ENCODE peak calls at places on chromosome 9, in four cellular contexts. One of them, this sample, is unnamed.

GRCh38 chr9:98159790-98160189 is 32.6 kb downstream of the CORO2A start:
- DNase-seq in fibroblast of lung: no peak
- DNase-seq in mammary epithelial cell: no peak
- DNase-seq in astrocyte: no peak
- DNase-seq in this sample: no peak

GRCh38 chr9:6910032-6910431 is 152.3 kb downstream of the KDM4C start:
- DNase-seq in fibroblast of lung: peak
- DNase-seq in mammary epithelial cell: no peak
- DNase-seq in astrocyte: no peak
- DNase-seq in this sample: no peak

GRCh38 chr9:113808391-113809191 is 67.5 kb upstream of the ZNF618 start:
- DNase-seq in fibroblast of lung: peak
- DNase-seq in mammary epithelial cell: peak
- DNase-seq in astrocyte: peak
- DNase-seq in this sample: peak

GRCh38 chr9:132201139-132201538 is 39.3 kb downstream of the NTNG2 start:
- DNase-seq in fibroblast of lung: no peak
- DNase-seq in mammary epithelial cell: no peak
- DNase-seq in astrocyte: no peak
- DNase-seq in this sample: no peak

GRCh38 chr9:122379340-122379739 is 8.5 kb downstream of the PTGS1 start:
- DNase-seq in fibroblast of lung: no peak
- DNase-seq in mammary epithelial cell: no peak
- DNase-seq in astrocyte: no peak
- DNase-seq in this sample: no peak

GRCh38 chr9:5360341-5360740 is 20.7 kb upstream of the RLN1 start:
- DNase-seq in fibroblast of lung: no peak
- DNase-seq in mammary epithelial cell: no peak
- DNase-seq in astrocyte: no peak
- DNase-seq in this sample: no peak

GRCh38 chr9:88326936-88327335 is 61.3 kb upstream of the SPIN1 start:
- DNase-seq in fibroblast of lung: no peak
- DNase-seq in mammary epithelial cell: no peak
- DNase-seq in astrocyte: no peak
- DNase-seq in this sample: no peak

GRCh38 chr9:69940668-69941067 is 103.0 kb upstream of the MAMDC2 start:
- DNase-seq in fibroblast of lung: no peak
- DNase-seq in mammary epithelial cell: no peak
- DNase-seq in astrocyte: no peak
- DNase-seq in this sample: no peak

GRCh38 chr9:12640021-12640587 is 53.1 kb upstream of the TYRP1 start:
- DNase-seq in fibroblast of lung: peak
- DNase-seq in mammary epithelial cell: peak
- DNase-seq in astrocyte: peak
- DNase-seq in this sample: peak

GRCh38 chr9:34370970-34371880 is 5.5 kb downstream of the MYORG start:
- DNase-seq in fibroblast of lung: peak
- DNase-seq in mammary epithelial cell: no peak
- DNase-seq in astrocyte: no peak
- DNase-seq in this sample: no peak

GRCh38 chr9:84667571-84668203 is 1.8 kb upstream of the NTRK2 start:
- DNase-seq in fibroblast of lung: peak
- DNase-seq in mammary epithelial cell: peak
- DNase-seq in astrocyte: peak
- DNase-seq in this sample: no peak

GRCh38 chr9:69131682-69132081 is 42.4 kb upstream of the TJP2 start:
- DNase-seq in fibroblast of lung: peak
- DNase-seq in mammary epithelial cell: peak
- DNase-seq in astrocyte: peak
- DNase-seq in this sample: peak

GRCh38 chr9:129030191-129030590 is 2.1 kb upstream of the SH3GLB2 start:
- DNase-seq in fibroblast of lung: no peak
- DNase-seq in mammary epithelial cell: peak
- DNase-seq in astrocyte: no peak
- DNase-seq in this sample: no peak

GRCh38 chr9:72586388-72587160 is 65.2 kb downstream of the TMC1 start:
- DNase-seq in fibroblast of lung: peak
- DNase-seq in mammary epithelial cell: peak
- DNase-seq in astrocyte: peak
- DNase-seq in this sample: peak
- TF ChIP-seq CTCF in fibroblast of lung: peak
- TF ChIP-seq CTCF in mammary epithelial cell: peak
- TF ChIP-seq CTCF in astrocyte: no peak
- TF ChIP-seq CTCF in this sample: peak

GRCh38 chr9:136287960-136288753 is 15.7 kb downstream of the CCDC187 start:
- DNase-seq in fibroblast of lung: no peak
- DNase-seq in mammary epithelial cell: no peak
- DNase-seq in astrocyte: no peak
- DNase-seq in this sample: no peak
- H3K4me3 ChIP-seq in fibroblast of lung: no peak
- H3K4me3 ChIP-seq in mammary epithelial cell: no peak
- H3K4me3 ChIP-seq in astrocyte: no peak
- H3K4me3 ChIP-seq in this sample: no peak

GRCh38 chr9:111148994-111149759 is 110.9 kb upstream of the LPAR1 start:
- DNase-seq in fibroblast of lung: no peak
- DNase-seq in mammary epithelial cell: no peak
- DNase-seq in astrocyte: no peak
- DNase-seq in this sample: no peak

GRCh38 chr9:111152614-111153013 is 114.3 kb upstream of the LPAR1 start:
- DNase-seq in fibroblast of lung: no peak
- DNase-seq in mammary epithelial cell: no peak
- DNase-seq in astrocyte: no peak
- DNase-seq in this sample: no peak

GRCh38 chr9:111150241-111150640 is 112.0 kb upstream of the LPAR1 start:
- DNase-seq in fibroblast of lung: no peak
- DNase-seq in mammary epithelial cell: no peak
- DNase-seq in astrocyte: no peak
- DNase-seq in this sample: no peak

GRCh38 chr9:111147021-111147420 is 108.8 kb upstream of the LPAR1 start:
- DNase-seq in fibroblast of lung: no peak
- DNase-seq in mammary epithelial cell: no peak
- DNase-seq in astrocyte: no peak
- DNase-seq in this sample: no peak

GRCh38 chr9:111148390-111148993 is 110.2 kb upstream of the LPAR1 start:
- DNase-seq in fibroblast of lung: peak
- DNase-seq in mammary epithelial cell: peak
- DNase-seq in astrocyte: no peak
- DNase-seq in this sample: no peak
- H3K4me2 ChIP-seq in fibroblast of lung: peak
- H3K4me2 ChIP-seq in mammary epithelial cell: no peak
- H3K4me2 ChIP-seq in astrocyte: no peak
- H3K4me2 ChIP-seq in this sample: no peak

GRCh38 chr9:8457814-8458213 is 658.2 kb upstream of the DMAC1 start:
- DNase-seq in fibroblast of lung: no peak
- DNase-seq in mammary epithelial cell: no peak
- DNase-seq in astrocyte: no peak
- DNase-seq in this sample: no peak
- TF ChIP-seq CTCF in fibroblast of lung: no peak
- TF ChIP-seq CTCF in mammary epithelial cell: no peak
- TF ChIP-seq CTCF in astrocyte: no peak
- TF ChIP-seq CTCF in this sample: no peak

This sample was measured in keratinocyte.